ENCODE peak calls at places on chromosomes 12 and 14, in nine cellular contexts. F, W, Q, Y, A, L, C, I and N are unnamed samples.

GRCh38 chr12:65414526-65414925 is 136.0 kb downstream of the MSRB3 start:
- DNase-seq in I (no peak), Y (no peak), L (no peak), F (no peak), A (no peak), W (peak; percentile 24), Q (no peak), C (peak; percentile 36), N (no peak)

GRCh38 chr14:74500417-74501134 is 7.0 kb downstream of the ISCA2 start:
- DNase-seq in A (no peak), W (no peak), C (no peak), L (no peak), I (no peak), Q (no peak), F (no peak), Y (peak; percentile 22), N (no peak)

GRCh38 chr14:102558566-102558965 is 33.9 kb upstream of the RCOR1 start:
- DNase-seq in C (no peak), W (no peak), I (no peak), Q (no peak), L (no peak), A (no peak), F (no peak), Y (no peak), N (no peak)

GRCh38 chr12:16607895-16608294 is 1.9 kb upstream of the LMO3 start:
- DNase-seq in F (no peak), I (no peak), Y (no peak), L (no peak), W (no peak), C (no peak), A (peak; percentile 62), Q (no peak), N (no peak)

GRCh38 chr14:104638927-104639450 is 34.4 kb upstream of the TMEM179 start:
- DNase-seq in F (no peak), I (no peak), Q (no peak), W (no peak), Y (no peak), A (no peak), C (no peak), L (no peak), N (no peak)

GRCh38 chr12:14999421-15000047 is 26.7 kb downstream of the PDE6H start:
- DNase-seq in C (no peak), W (peak; percentile 40), Q (no peak), F (no peak), L (no peak), I (no peak), Y (no peak), A (no peak), N (peak; percentile 86)

GRCh38 chr12:509494-509893 is 49.8 kb downstream of the B4GALNT3 start:
- DNase-seq in C (peak; percentile 29), Y (no peak), L (peak; percentile 30), I (peak; percentile 53), A (no peak), W (no peak), Q (no peak), F (peak; percentile 67), N (peak; percentile 71)

GRCh38 chr12:63995512-63995911 is 151.0 kb downstream of the SRGAP1 start:
- DNase-seq in F (no peak), Y (no peak), C (no peak), Q (no peak), W (no peak), A (no peak), I (no peak), L (no peak), N (peak; percentile 44)

GRCh38 chr12:125299840-125300239 is 234.6 kb downstream of the AACS start:
- DNase-seq in A (no peak), W (no peak), C (no peak), F (no peak), I (peak; percentile 29), L (no peak), Y (no peak), Q (no peak), N (no peak)

GRCh38 chr14:95359974-95360826 is 40.5 kb upstream of the CLMN start:
- DNase-seq in Y (peak; percentile 79), F (no peak), A (no peak), W (no peak), C (no peak), L (no peak), I (no peak), Q (no peak), N (no peak)

GRCh38 chr12:98509063-98509462 is 6.3 kb upstream of the TMPO start:
- DNase-seq in Q (no peak), W (no peak), A (no peak), Y (no peak), C (no peak), F (no peak), I (no peak), L (no peak), N (no peak)

GRCh38 chr12:31523306-31523705 is 67.6 kb downstream of the DENND5B start:
- DNase-seq in Y (no peak), Q (no peak), L (no peak), F (no peak), A (no peak), I (no peak), W (peak; percentile 13), C (no peak), N (no peak)

GRCh38 chr12:50103767-50104321 is at the start of gene GPD1:
- DNase-seq in W (peak; percentile 34), A (peak; percentile 77), Q (peak; percentile 82), Y (peak; percentile 64), C (peak; percentile 28), F (peak; percentile 91), L (peak; percentile 81), I (no peak), N (peak; percentile 72)

GRCh38 chr14:63840981-63841380 is 11.8 kb upstream of the SYNE2 start:
- DNase-seq in Q (no peak), L (peak; percentile 45), A (peak; percentile 26), W (no peak), Y (no peak), F (peak; percentile 72), I (no peak), C (no peak), N (peak; percentile 32)

DNA sequence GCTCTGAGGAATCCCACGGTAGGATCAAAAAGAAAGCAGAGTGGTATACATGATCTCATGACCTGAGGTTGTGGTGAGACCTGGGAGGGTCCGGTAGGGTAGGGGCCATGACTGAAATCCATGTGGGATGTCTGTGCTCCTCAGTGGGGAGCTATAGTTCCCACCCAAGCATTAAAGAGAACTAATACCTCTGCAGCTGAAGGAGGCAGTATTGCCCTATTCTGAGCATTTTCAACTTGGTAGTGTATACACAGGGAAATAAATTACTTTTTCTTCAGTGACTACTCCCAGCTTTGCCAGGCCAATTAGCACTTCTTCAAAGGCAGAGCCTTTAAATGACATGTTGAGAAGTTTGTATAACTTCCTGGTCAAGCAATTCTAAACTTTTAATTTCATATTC is 613.8 kb downstream of the KCNH5 start:
- DNase-seq in I (no peak), A (no peak), Q (no peak), L (no peak), F (no peak), Y (no peak), W (no peak), C (no peak), N (no peak)
- TF ChIP-seq CTCF in I (no peak), A (no peak), Q (no peak), L (no peak), F (no peak), Y (no peak), W (no peak), C (no peak), N (no peak)

GRCh38 chr12:107732365-107732764 is 28.6 kb downstream of the PRDM4 start:
- DNase-seq in A (no peak), F (no peak), I (no peak), Y (no peak), L (no peak), C (no peak), Q (no peak), W (no peak), N (no peak)
- TF ChIP-seq CTCF in A (no peak), F (no peak), I (no peak), Y (no peak), L (no peak), C (no peak), Q (no peak), W (no peak), N (no peak)

GRCh38 chr12:26030371-26030770 is 71.9 kb downstream of the RASSF8 start:
- DNase-seq in F (no peak), C (no peak), Q (no peak), Y (no peak), W (peak; percentile 51), I (no peak), L (no peak), A (no peak), N (no peak)

GRCh38 chr12:26027401-26027800 is 68.9 kb downstream of the RASSF8 start:
- DNase-seq in I (no peak), C (no peak), L (no peak), A (no peak), Q (no peak), Y (no peak), W (no peak), F (no peak), N (peak; percentile 8)

GRCh38 chr12:26031318-26031717 is 72.8 kb downstream of the RASSF8 start:
- DNase-seq in W (no peak), C (no peak), A (no peak), F (no peak), I (no peak), L (no peak), Q (no peak), Y (no peak), N (no peak)

GRCh38 chr12:26029741-26030033 is 71.2 kb downstream of the RASSF8 start:
- DNase-seq in A (no peak), Q (no peak), W (peak; percentile 78), I (no peak), L (no peak), C (peak; percentile 30), F (no peak), Y (no peak), N (no peak)

GRCh38 chr12:26028953-26029740 is 70.7 kb downstream of the RASSF8 start:
- DNase-seq in W (peak; percentile 85), C (peak; percentile 67), L (peak; percentile 15), F (no peak), Y (no peak), Q (no peak), I (no peak), A (no peak), N (peak; percentile 62)
- TF ChIP-seq CTCF in W (peak; percentile 75), C (peak; percentile 84), L (peak; percentile 79), F (peak; percentile 87), Y (peak; percentile 83), Q (peak; percentile 72), I (no peak), A (peak; percentile 59), N (peak; percentile 77)

GRCh38 chr14:77071938-77072388 is 26.1 kb upstream of the CIPC start:
- DNase-seq in L (no peak), I (no peak), F (peak; percentile 25), Y (no peak), Q (no peak), C (peak; percentile 39), W (no peak), A (no peak), N (peak; percentile 93)

GRCh38 chr14:77076118-77076631 is 21.9 kb upstream of the CIPC start:
- DNase-seq in A (peak; percentile 79), Y (no peak), Q (peak; percentile 91), L (peak; percentile 65), I (peak; percentile 96), W (peak; percentile 10), C (no peak), F (peak; percentile 79), N (no peak)

GRCh38 chr14:77074969-77075368 is 23.1 kb upstream of the CIPC start:
- DNase-seq in C (no peak), F (no peak), W (no peak), Y (no peak), A (no peak), Q (no peak), L (no peak), I (no peak), N (no peak)

GRCh38 chr14:77082356-77082755 is 15.7 kb upstream of the CIPC start:
- DNase-seq in I (no peak), L (no peak), Y (no peak), C (no peak), Q (no peak), F (no peak), W (no peak), A (no peak), N (no peak)

GRCh38 chr14:77077040-77077439 is 21.0 kb upstream of the CIPC start:
- DNase-seq in I (no peak), W (no peak), A (no peak), Y (no peak), F (peak; percentile 33), Q (no peak), L (no peak), C (no peak), N (no peak)
- TF ChIP-seq CTCF in I (no peak), W (no peak), A (no peak), Y (no peak), F (no peak), Q (no peak), L (no peak), C (no peak), N (no peak)